ENCODE peak calls at places on chromosomes 13 and 19, in nine cellular contexts. G is Calu3; R is stimulated activated CD8-positive, alpha-beta memory T cell treated with anti-CD3 and anti-CD28 coated beads, Interleukin-7, amount 100 ng/mL, for 1 hour; T is hippocampal formation; A is posterior cingulate gyrus; Q is cardiac muscle cell; K is activated CD4-positive, alpha-beta T cell treated with anti-CD3 and anti-CD28 coated beads for 1 hour; C is NCI-H1048; U is GM12891. D is an unnamed sample.

GRCh38 chr13:109647046-109647445 is 139.3 kb downstream of the IRS2 start:
- DNase-seq in G (peak; percentile 42), R (no peak), T (no peak), A (no peak), Q (no peak), K (no peak), C (no peak), U (no peak), D (no peak)

GRCh38 chr13:79867248-79867647 is 386.3 kb downstream of the NDFIP2 start:
- DNase-seq in G (no peak), R (no peak), T (no peak), A (no peak), Q (no peak), K (no peak), C (no peak), U (no peak), D (no peak)

GRCh38 chr13:23741879-23742510 is 147.2 kb downstream of the MIPEP start:
- DNase-seq in G (peak; percentile 6), R (no peak), T (no peak), A (no peak), Q (no peak), K (no peak), C (no peak), U (no peak), D (no peak)

GRCh38 chr13:109918179-109918651 is 131.8 kb upstream of the IRS2 start:
- DNase-seq in G (no peak), R (no peak), T (no peak), A (no peak), Q (no peak), K (no peak), C (no peak), U (no peak), D (no peak)

GRCh38 chr19:45473366-45474190 is 5.8 kb downstream of the FOSB start:
- DNase-seq in G (no peak), R (no peak), T (no peak), A (no peak), Q (no peak), K (no peak), C (no peak), U (no peak), D (no peak)

GRCh38 chr19:9793051-9793591 is 24.6 kb upstream of the ZNF846 start:
- DNase-seq in G (no peak), R (peak; percentile 47), T (peak; percentile 33), A (peak; percentile 37), Q (no peak), K (peak; percentile 48), C (no peak), U (no peak), D (peak; percentile 44)

GRCh38 chr19:2416321-2417097 is 10.9 kb downstream of the TIMM13 start:
- DNase-seq in G (no peak), R (no peak), T (no peak), A (no peak), Q (no peak), K (no peak), C (no peak), U (no peak), D (no peak)

GRCh38 chr13:40017662-40018262 is 362.3 kb downstream of the COG6 start:
- DNase-seq in G (no peak), R (no peak), T (no peak), A (no peak), Q (no peak), K (no peak), C (no peak), U (no peak), D (no peak)

GRCh38 chr19:55431183-55431582 is 11.9 kb downstream of the SHISA7 start:
- DNase-seq in G (no peak), R (no peak), T (no peak), A (no peak), Q (no peak), K (no peak), C (no peak), U (no peak), D (no peak)

GRCh38 chr13:99124695-99125334 is 75.8 kb upstream of the UBAC2 start:
- DNase-seq in G (no peak), R (no peak), T (no peak), A (no peak), Q (no peak), K (no peak), C (no peak), U (peak; percentile 24), D (no peak)

GRCh38 chr19:35166100-35167063 is 11.8 kb downstream of the FXYD5 start:
- DNase-seq in G (no peak), R (no peak), T (no peak), A (no peak), Q (no peak), K (no peak), C (no peak), U (no peak), D (no peak)

GRCh38 chr13:27372896-27373295 is 51.5 kb upstream of the GTF3A start:
- DNase-seq in G (no peak), R (no peak), T (no peak), A (no peak), Q (peak; percentile 27), K (no peak), C (no peak), U (no peak), D (no peak)

GRCh38 chr19:39735688-39736087 is 2.1 kb downstream of the CLC start:
- DNase-seq in G (no peak), R (no peak), T (no peak), A (no peak), Q (no peak), K (no peak), C (no peak), U (no peak), D (no peak)

GRCh38 chr13:111472559-111473460 is 152.4 kb downstream of the TEX29 start:
- DNase-seq in G (no peak), R (no peak), T (no peak), A (no peak), Q (no peak), K (no peak), C (no peak), U (no peak), D (no peak)

GRCh38 chr19:7874080-7874856 is at the start of gene PRR36:
- DNase-seq in G (peak; percentile 76), R (no peak), T (peak; percentile 25), A (peak; percentile 83), Q (peak; percentile 90), K (no peak), C (peak; percentile 44), U (no peak), D (peak; percentile 89)

GRCh38 chr19:30071871-30072270 is 129.8 kb downstream of the URI1 start:
- DNase-seq in G (no peak), R (no peak), T (no peak), A (no peak), Q (no peak), K (no peak), C (no peak), U (no peak), D (no peak)

GRCh38 chr19:46351241-46352041 is 4.6 kb downstream of the PPP5C start:
- DNase-seq in G (peak; percentile 70), R (no peak), T (no peak), A (no peak), Q (no peak), K (no peak), C (no peak), U (no peak), D (no peak)

GRCh38 chr19:13172335-13173128 is 22.3 kb downstream of the IER2 start:
- DNase-seq in G (peak; percentile 84), R (peak; percentile 75), T (no peak), A (peak; percentile 47), Q (peak; percentile 54), K (peak; percentile 73), C (no peak), U (no peak), D (no peak)

GRCh38 chr19:2628597-2628996 is 73.9 kb downstream of the GNG7 start:
- DNase-seq in G (no peak), R (no peak), T (no peak), A (no peak), Q (no peak), K (no peak), C (no peak), U (no peak), D (no peak)